ENCODE peak calls at places on chromosomes 7 and 10, in ten cellular contexts. I is WTC11, K is progenitor cell of endocrine pancreas, A is suprapubic skin, N is tibial artery, H is osteocyte, R is adrenal gland, S is AG04449, Z is LNCaP clone FGC, C is BE2C. X is an unnamed sample.

GRCh38 chr7:44547536-44548221 is 6.5 kb upstream of the NPC1L1 start:
- DNase-seq in K (no peak), N (no peak), R (no peak), I (no peak), C (no peak), A (no peak), H (no peak), Z (peak; percentile 67), S (no peak), X (no peak)

GRCh38 chr7:128946936-128947830 is 9.5 kb downstream of the IRF5 start:
- DNase-seq in N (no peak), C (no peak), Z (no peak), S (no peak), H (no peak), R (no peak), I (peak; percentile 65), K (no peak), A (no peak), X (no peak)

GRCh38 chr10:33336606-33337334 is 2.3 kb upstream of the NRP1 start:
- DNase-seq in C (peak; percentile 47), S (no peak), R (peak; percentile 50), I (peak; percentile 60), H (peak; percentile 87), K (peak; percentile 28), A (no peak), N (peak; percentile 77), Z (no peak), X (no peak)

GRCh38 chr7:42340462-42340861 is 103.5 kb upstream of the GLI3 start:
- DNase-seq in A (no peak), R (peak; percentile 7), C (no peak), H (no peak), K (no peak), N (no peak), S (no peak), Z (no peak), I (no peak), X (no peak)

GRCh38 chr7:73740771-73741170 is 2.2 kb upstream of the ABHD11 start:
- DNase-seq in S (no peak), I (no peak), Z (no peak), C (no peak), A (no peak), H (no peak), R (no peak), N (no peak), K (no peak), X (no peak)

GRCh38 chr10:92695679-92696605 is 6.2 kb downstream of the HHEX start:
- DNase-seq in R (peak; percentile 91), Z (no peak), H (no peak), S (no peak), I (peak; percentile 64), N (no peak), K (peak; percentile 16), C (no peak), A (no peak), X (no peak)

GRCh38 chr10:102613286-102613685 is 31.0 kb upstream of the TRIM8 start:
- DNase-seq in H (no peak), S (no peak), I (no peak), R (no peak), K (no peak), A (no peak), C (no peak), Z (no peak), N (no peak), X (no peak)

GRCh38 chr7:99380032-99380822 is 5.7 kb downstream of the ARPC1B start:
- DNase-seq in K (no peak), N (no peak), A (no peak), C (no peak), S (no peak), H (no peak), I (no peak), R (peak; percentile 44), Z (no peak), X (peak; percentile 88)

GRCh38 chr7:157496426-157497275 is 159.8 kb downstream of the DNAJB6 start:
- DNase-seq in Z (no peak), R (no peak), S (no peak), C (no peak), N (no peak), I (no peak), A (no peak), H (peak; percentile 80), K (no peak), X (no peak)

GRCh38 chr7:12557282-12557681 is 13.2 kb upstream of the SCIN start:
- DNase-seq in C (no peak), N (no peak), I (no peak), S (no peak), Z (no peak), K (no peak), R (no peak), A (no peak), H (no peak), X (no peak)

GRCh38 chr7:149048805-149049204 is 20.5 kb upstream of the PDIA4 start:
- DNase-seq in K (no peak), S (no peak), H (no peak), A (no peak), Z (no peak), R (no peak), I (no peak), N (no peak), C (no peak), X (no peak)

GRCh38 chr10:128113026-128113425 is 13.2 kb downstream of the MKI67 start:
- DNase-seq in A (no peak), Z (no peak), I (no peak), K (no peak), R (no peak), N (no peak), H (no peak), C (no peak), S (no peak), X (no peak)

GRCh38 chr10:128121750-128122412 is 4.3 kb downstream of the MKI67 start:
- DNase-seq in A (no peak), C (no peak), Z (no peak), N (no peak), I (no peak), H (no peak), R (no peak), S (no peak), K (no peak), X (no peak)

GRCh38 chr10:128115356-128115755 is 10.9 kb downstream of the MKI67 start:
- DNase-seq in H (peak; percentile 71), Z (no peak), R (no peak), A (no peak), S (no peak), I (no peak), K (no peak), C (no peak), N (no peak), X (no peak)

GRCh38 chr10:128116187-128116586 is 10.0 kb downstream of the MKI67 start:
- DNase-seq in I (no peak), H (no peak), C (no peak), N (no peak), K (no peak), R (no peak), S (no peak), A (no peak), Z (no peak), X (no peak)

GRCh38 chr10:128116851-128117615 is 9.2 kb downstream of the MKI67 start:
- DNase-seq in R (no peak), C (no peak), K (no peak), Z (no peak), N (no peak), H (no peak), I (peak; percentile 28), S (no peak), A (no peak), X (no peak)
- TF ChIP-seq CTCF in R (no peak), C (peak; percentile 35), K (peak; percentile 31), Z (no peak), N (no peak), H (no peak), I (peak; percentile 60), S (no peak), A (no peak), X (peak; percentile 51)

GRCh38 chr10:26502988-26503387 is 64.8 kb downstream of the APBB1IP start:
- DNase-seq in I (no peak), Z (no peak), N (no peak), H (no peak), S (no peak), A (no peak), C (no peak), K (no peak), R (peak; percentile 41), X (no peak)

GRCh38 chr10:26507441-26507840 is 69.3 kb downstream of the APBB1IP start:
- DNase-seq in A (no peak), K (no peak), I (no peak), S (no peak), N (no peak), R (no peak), H (no peak), C (no peak), Z (no peak), X (no peak)

GRCh38 chr10:26508016-26508415 is 69.9 kb downstream of the APBB1IP start:
- DNase-seq in Z (no peak), N (no peak), S (no peak), C (no peak), R (no peak), A (no peak), K (no peak), H (no peak), I (no peak), X (no peak)

GRCh38 chr10:26505491-26505890 is 67.3 kb downstream of the APBB1IP start:
- DNase-seq in K (no peak), S (no peak), N (no peak), C (no peak), H (no peak), A (no peak), I (no peak), R (no peak), Z (no peak), X (no peak)

DNA sequence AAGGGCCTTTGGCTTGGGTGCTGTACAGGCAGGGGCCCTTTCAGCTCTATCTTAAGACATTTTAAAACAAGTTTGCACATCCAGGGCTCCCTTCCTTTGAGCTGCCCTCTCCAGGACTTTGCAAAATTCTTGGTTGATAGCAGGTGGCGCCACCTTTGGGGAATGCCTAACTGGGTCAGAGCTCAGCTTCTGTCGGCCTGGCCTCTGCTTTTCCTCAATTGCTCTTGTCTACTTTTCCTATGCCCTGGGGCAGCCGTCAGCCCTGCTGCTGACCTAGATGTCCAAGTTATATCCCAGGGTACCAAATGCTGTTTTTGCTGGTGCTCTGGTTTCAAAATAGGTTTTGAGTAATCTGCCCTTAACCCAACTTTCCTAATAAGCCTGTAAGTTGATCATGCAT is 65.8 kb downstream of the APBB1IP start:
- DNase-seq in K (no peak), I (peak; percentile 44), A (no peak), N (no peak), R (no peak), S (no peak), Z (no peak), C (no peak), H (no peak), X (no peak)
- TF ChIP-seq CTCF in K (no peak), I (no peak), A (no peak), N (no peak), R (no peak), S (no peak), Z (no peak), C (no peak), H (no peak), X (peak; percentile 27)

GRCh38 chr10:112634096-112634830 is 187.2 kb downstream of the VTI1A start:
- DNase-seq in N (no peak), S (no peak), R (no peak), I (no peak), K (no peak), H (no peak), C (no peak), Z (no peak), A (no peak), X (no peak)
- TF ChIP-seq CTCF in N (no peak), S (no peak), R (no peak), I (no peak), K (no peak), H (no peak), C (no peak), Z (no peak), A (no peak), X (no peak)

GRCh38 chr10:60430836-60431597 is 41.3 kb upstream of the ANK3 start:
- DNase-seq in R (no peak), H (no peak), K (no peak), Z (no peak), C (no peak), A (no peak), S (no peak), I (no peak), N (no peak), X (no peak)
- TF ChIP-seq CTCF in R (no peak), H (no peak), K (no peak), Z (no peak), C (no peak), A (no peak), S (no peak), I (no peak), N (no peak), X (no peak)